ENCODE peak calls at places on chromosomes 4 and X, in four cellular contexts. One of them, this sample, is unnamed.

GRCh38 chr4:102815981-102816380 is 11.4 kb downstream of the UBE2D3 start:
- DNase-seq in psoas muscle: no peak
- DNase-seq in left lung: no peak
- DNase-seq in neural progenitor cell: no peak
- DNase-seq in this sample: no peak

GRCh38 chr4:55396305-55397023 is 707 bp downstream of the TMEM165 start:
- DNase-seq in neural progenitor cell: peak; percentile 83
- DNase-seq in psoas muscle: peak; percentile 54
- DNase-seq in left lung: peak; percentile 88
- DNase-seq in this sample: peak; percentile 9

GRCh38 chrX:33298622-33299021 is 87.3 kb upstream of the DMD start:
- DNase-seq in left lung: no peak
- DNase-seq in neural progenitor cell: no peak
- DNase-seq in psoas muscle: no peak
- DNase-seq in this sample: no peak

GRCh38 chr4:88097781-88098180 is 60.7 kb downstream of the ABCG2 start:
- DNase-seq in neural progenitor cell: no peak
- DNase-seq in psoas muscle: no peak
- DNase-seq in left lung: no peak
- DNase-seq in this sample: no peak

GRCh38 chr4:55087016-55087929 is 38.1 kb downstream of the KDR start:
- DNase-seq in psoas muscle: no peak
- DNase-seq in left lung: no peak
- DNase-seq in neural progenitor cell: no peak
- DNase-seq in this sample: no peak

GRCh38 chrX:48835524-48836329 is at the start of gene PCSK1N:
- DNase-seq in left lung: no peak
- DNase-seq in neural progenitor cell: peak; percentile 51
- DNase-seq in psoas muscle: no peak
- DNase-seq in this sample: peak; percentile 2

GRCh38 chrX:40030205-40030604 is 67.6 kb downstream of the BCOR start:
- DNase-seq in psoas muscle: no peak
- DNase-seq in left lung: no peak
- DNase-seq in neural progenitor cell: no peak
- DNase-seq in this sample: no peak

GRCh38 chr4:149706942-149707341 is 108.7 kb downstream of the IQCM start:
- DNase-seq in left lung: no peak
- DNase-seq in neural progenitor cell: no peak
- DNase-seq in psoas muscle: no peak
- DNase-seq in this sample: no peak

GRCh38 chrX:123696334-123696733 is 36.5 kb downstream of the THOC2 start:
- DNase-seq in left lung: no peak
- DNase-seq in psoas muscle: no peak
- DNase-seq in neural progenitor cell: no peak
- DNase-seq in this sample: no peak

GRCh38 chr4:81509822-81510221 is 38.1 kb upstream of the RASGEF1B start:
- DNase-seq in left lung: peak; percentile 59
- DNase-seq in neural progenitor cell: no peak
- DNase-seq in psoas muscle: no peak
- DNase-seq in this sample: no peak

GRCh38 chr4:22962186-22962786 is 269.5 kb downstream of the GBA3 start:
- DNase-seq in left lung: no peak
- DNase-seq in neural progenitor cell: peak; percentile 57
- DNase-seq in psoas muscle: no peak
- DNase-seq in this sample: no peak

GRCh38 chr4:8585721-8586161 is 5.5 kb downstream of the GPR78 start:
- DNase-seq in psoas muscle: no peak
- DNase-seq in left lung: peak; percentile 54
- DNase-seq in neural progenitor cell: no peak
- DNase-seq in this sample: no peak

GRCh38 chr4:1312821-1313640 is 23.3 kb downstream of the MAEA start:
- DNase-seq in psoas muscle: peak; percentile 4
- DNase-seq in neural progenitor cell: no peak
- DNase-seq in left lung: peak; percentile 63
- DNase-seq in this sample: no peak

GRCh38 chrX:136200466-136200865 is 50.7 kb downstream of the MAP7D3 start:
- DNase-seq in neural progenitor cell: peak; percentile 23
- DNase-seq in left lung: no peak
- DNase-seq in psoas muscle: no peak
- DNase-seq in this sample: no peak

GRCh38 chr4:38177792-38178665 is 217.8 kb downstream of the PTTG2 start:
- DNase-seq in neural progenitor cell: no peak
- DNase-seq in left lung: peak; percentile 89
- DNase-seq in psoas muscle: peak; percentile 77
- DNase-seq in this sample: peak; percentile 8

GRCh38 chr4:95129708-95130343 is 372.1 kb downstream of the BMPR1B start:
- DNase-seq in left lung: no peak
- DNase-seq in neural progenitor cell: no peak
- DNase-seq in psoas muscle: no peak
- DNase-seq in this sample: no peak

GRCh38 chr4:139316733-139317132 is 14.5 kb upstream of the NDUFC1 start:
- DNase-seq in psoas muscle: no peak
- DNase-seq in left lung: no peak
- DNase-seq in neural progenitor cell: no peak
- DNase-seq in this sample: no peak

GRCh38 chr4:98481167-98481566 is 177.2 kb downstream of the TSPAN5 start:
- DNase-seq in neural progenitor cell: no peak
- DNase-seq in psoas muscle: no peak
- DNase-seq in left lung: no peak
- DNase-seq in this sample: no peak

GRCh38 chrX:145292208-145292607 is 44.9 kb downstream of the SPANXN1 start:
- DNase-seq in left lung: no peak
- DNase-seq in neural progenitor cell: no peak
- DNase-seq in psoas muscle: no peak
- DNase-seq in this sample: no peak

GRCh38 chr4:155241664-155242063 is 33.2 kb downstream of the NPY2R start:
- DNase-seq in left lung: no peak
- DNase-seq in neural progenitor cell: no peak
- DNase-seq in psoas muscle: no peak
- DNase-seq in this sample: no peak

GRCh38 chr4:187578103-187578502 is 417.5 kb upstream of the ZFP42 start:
- DNase-seq in neural progenitor cell: peak; percentile 7
- DNase-seq in left lung: no peak
- DNase-seq in psoas muscle: no peak
- DNase-seq in this sample: no peak

GRCh38 chr4:39051454-39051853 is 10.6 kb upstream of the KLHL5 start:
- DNase-seq in neural progenitor cell: no peak
- DNase-seq in left lung: no peak
- DNase-seq in psoas muscle: no peak
- DNase-seq in this sample: no peak

GRCh38 chr4:183261953-183262775 is 57.9 kb downstream of the CLDN22 start:
- DNase-seq in psoas muscle: peak; percentile 75
- DNase-seq in neural progenitor cell: peak; percentile 88
- DNase-seq in left lung: no peak
- DNase-seq in this sample: peak; percentile 58

GRCh38 chr4:150647008-150647407 is 65.1 kb downstream of the MAB21L2 start:
- DNase-seq in left lung: no peak
- DNase-seq in neural progenitor cell: no peak
- DNase-seq in psoas muscle: no peak
- DNase-seq in this sample: no peak

GRCh38 chr4:75637176-75637575 is 6.8 kb upstream of the CDKL2 start:
- DNase-seq in neural progenitor cell: no peak
- DNase-seq in psoas muscle: no peak
- DNase-seq in left lung: no peak
- DNase-seq in this sample: no peak

GRCh38 chr4:52038109-52038912 is at the start of gene SGCB:
- DNase-seq in left lung: peak; percentile 88
- DNase-seq in neural progenitor cell: peak; percentile 85
- DNase-seq in psoas muscle: peak; percentile 71
- DNase-seq in this sample: peak; percentile 58
- H3K27ac ChIP-seq in left lung: peak within 1 kb of the TSS; percentile 39
- H3K27ac ChIP-seq in neural progenitor cell: peak within 1 kb of the TSS; percentile 40
- H3K27ac ChIP-seq in psoas muscle: peak within 1 kb of the TSS; percentile 87
- H3K27ac ChIP-seq in this sample: no peak within 1 kb of the TSS

GRCh38 chr4:26877417-26877816 is 16.8 kb downstream of the STIM2 start:
- DNase-seq in neural progenitor cell: no peak
- DNase-seq in left lung: no peak
- DNase-seq in psoas muscle: no peak
- DNase-seq in this sample: no peak

GRCh38 chr4:26871611-26872010 is 11.0 kb downstream of the STIM2 start:
- DNase-seq in neural progenitor cell: peak; percentile 53
- DNase-seq in left lung: no peak
- DNase-seq in psoas muscle: no peak
- DNase-seq in this sample: no peak

GRCh38 chr4:26870576-26871260 is 10.1 kb downstream of the STIM2 start:
- DNase-seq in left lung: no peak
- DNase-seq in neural progenitor cell: no peak
- DNase-seq in psoas muscle: no peak
- DNase-seq in this sample: no peak

GRCh38 chr4:26874110-26874509 is 13.5 kb downstream of the STIM2 start:
- DNase-seq in left lung: no peak
- DNase-seq in psoas muscle: no peak
- DNase-seq in neural progenitor cell: no peak
- DNase-seq in this sample: no peak

DNA sequence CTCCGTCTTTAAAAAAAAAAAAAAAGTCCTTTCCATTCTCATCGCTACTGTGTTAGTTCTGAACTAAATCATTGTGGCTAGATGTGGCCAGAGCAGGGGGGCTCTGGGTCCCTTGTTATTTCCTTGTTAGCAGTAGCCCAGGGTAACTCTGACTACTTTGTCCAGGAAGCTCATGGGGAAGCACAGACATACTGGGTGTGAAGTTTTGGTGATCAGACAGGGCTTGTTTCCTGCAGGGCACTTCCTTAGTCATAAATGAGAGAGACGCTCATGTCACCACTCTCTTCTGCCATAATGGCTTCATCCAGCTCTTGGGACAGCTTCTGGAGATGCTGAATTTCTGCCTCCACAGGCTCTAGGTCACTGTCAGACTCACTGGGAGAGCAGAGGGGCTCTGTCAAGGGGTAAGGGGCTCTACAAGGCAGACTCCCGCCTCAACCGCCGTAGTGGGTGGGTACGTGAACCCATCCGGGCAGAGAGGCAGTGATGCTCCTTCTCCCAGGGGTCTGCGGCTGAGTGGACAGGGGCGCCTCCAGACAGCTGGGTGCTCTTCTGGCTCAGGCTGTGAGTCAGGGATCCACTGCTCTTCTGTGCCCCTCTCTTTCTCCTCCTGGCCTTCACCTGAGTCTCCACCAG is 12.9 kb downstream of the STIM2 start:
- DNase-seq in left lung: no peak
- DNase-seq in neural progenitor cell: no peak
- DNase-seq in psoas muscle: no peak
- DNase-seq in this sample: peak; percentile 63
- H3K27ac ChIP-seq in left lung: no peak overlapping the region
- H3K27ac ChIP-seq in neural progenitor cell: no peak overlapping the region
- H3K27ac ChIP-seq in psoas muscle: no peak overlapping the region
- H3K27ac ChIP-seq in this sample: peak overlapping the region; percentile 45

GRCh38 chrX:3598046-3598605 is 115.3 kb downstream of the PRKX start:
- DNase-seq in neural progenitor cell: no peak
- DNase-seq in psoas muscle: no peak
- DNase-seq in left lung: no peak
- DNase-seq in this sample: no peak

GRCh38 chrX:3589474-3589873 is 124.0 kb downstream of the PRKX start:
- DNase-seq in neural progenitor cell: no peak
- DNase-seq in left lung: no peak
- DNase-seq in psoas muscle: no peak
- DNase-seq in this sample: no peak

GRCh38 chrX:3592184-3592583 is 121.3 kb downstream of the PRKX start:
- DNase-seq in psoas muscle: no peak
- DNase-seq in left lung: no peak
- DNase-seq in neural progenitor cell: peak; percentile 53
- DNase-seq in this sample: no peak
- H3K27ac ChIP-seq in psoas muscle: no peak overlapping the region
- H3K27ac ChIP-seq in left lung: no peak overlapping the region
- H3K27ac ChIP-seq in neural progenitor cell: no peak overlapping the region
- H3K27ac ChIP-seq in this sample: no peak overlapping the region

GRCh38 chr4:51853027-51853682 is 10.2 kb downstream of the DCUN1D4 start:
- DNase-seq in neural progenitor cell: no peak
- DNase-seq in left lung: no peak
- DNase-seq in psoas muscle: no peak
- DNase-seq in this sample: no peak
- H3K27ac ChIP-seq in neural progenitor cell: peak overlapping the region; percentile 83
- H3K27ac ChIP-seq in left lung: no peak overlapping the region
- H3K27ac ChIP-seq in psoas muscle: peak overlapping the region; percentile 66
- H3K27ac ChIP-seq in this sample: no peak overlapping the region

GRCh38 chr4:175253184-175253902 is 335.2 kb downstream of the ADAM29 start:
- DNase-seq in left lung: peak; percentile 31
- DNase-seq in psoas muscle: no peak
- DNase-seq in neural progenitor cell: peak; percentile 15
- DNase-seq in this sample: no peak
- H3K27ac ChIP-seq in left lung: no peak overlapping the region
- H3K27ac ChIP-seq in psoas muscle: no peak overlapping the region
- H3K27ac ChIP-seq in neural progenitor cell: no peak overlapping the region
- H3K27ac ChIP-seq in this sample: no peak overlapping the region

DNA sequence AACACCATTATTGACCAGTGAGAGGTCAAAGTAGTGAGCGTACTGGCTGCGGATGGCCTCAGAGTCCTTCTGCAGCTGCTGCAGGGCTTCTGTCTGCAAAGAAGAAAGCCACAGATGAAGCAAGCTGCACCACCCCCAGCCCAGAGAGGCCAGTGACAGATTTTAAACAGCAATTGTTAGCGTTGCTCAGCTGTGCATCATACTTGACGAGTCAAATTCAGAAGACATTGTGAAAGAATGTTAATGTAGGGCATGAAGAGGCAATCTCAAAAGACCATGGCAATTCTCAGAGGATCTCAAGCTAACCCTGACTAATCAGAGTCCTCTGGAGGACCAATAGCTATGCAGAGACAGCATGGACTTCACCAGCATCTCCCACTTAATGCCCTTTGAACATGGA is 16.6 kb downstream of the DKC1 start:
- DNase-seq in psoas muscle: no peak
- DNase-seq in left lung: no peak
- DNase-seq in neural progenitor cell: no peak
- DNase-seq in this sample: no peak
- H3K27ac ChIP-seq in psoas muscle: no peak overlapping the region
- H3K27ac ChIP-seq in left lung: no peak overlapping the region
- H3K27ac ChIP-seq in neural progenitor cell: no peak overlapping the region
- H3K27ac ChIP-seq in this sample: no peak overlapping the region